ENCODE peak calls at places on chromosomes 4 and X, in six cellular contexts. S is H1, V is H9, H is mesendoderm, Y is IMR-90, W is neuronal stem cell. C is an unnamed sample.

GRCh38 chrX:3697701-3698279 is 15.7 kb downstream of the PRKX start:
- DNase-seq in Y (peak), H (peak), V (no peak), S (no peak), W (peak), C (peak)

GRCh38 chrX:19643203-19643602 is 127.9 kb upstream of the MAP3K15 start:
- DNase-seq in Y (no peak), W (no peak), V (no peak), H (no peak), S (no peak), C (no peak)

GRCh38 chr4:80710748-80711451 is 319.6 kb upstream of the BMP3 start:
- DNase-seq in W (no peak), Y (no peak), H (peak), S (no peak), V (no peak), C (no peak)

GRCh38 chr4:1910643-1911042 is 39.5 kb downstream of the NSD2 start:
- DNase-seq in H (peak), V (peak), W (peak), Y (peak), S (peak), C (peak)

GRCh38 chrX:139739138-139739537 is 31.2 kb upstream of the MCF2 start:
- DNase-seq in W (no peak), H (no peak), V (no peak), Y (peak), S (no peak), C (peak)

GRCh38 chr4:67549123-67549522 is 3.8 kb upstream of the CENPC start:
- DNase-seq in H (no peak), V (no peak), W (no peak), S (no peak), Y (no peak), C (no peak)

GRCh38 chr4:127632420-127633403 is at the start of gene INTU:
- DNase-seq in Y (peak), W (peak), S (peak), V (peak), H (peak), C (peak)

GRCh38 chr4:25095756-25096552 is 64.3 kb downstream of the SEPSECS start:
- DNase-seq in W (no peak), V (no peak), H (no peak), S (no peak), Y (no peak), C (no peak)

GRCh38 chr4:38803833-38804653 is 548 bp downstream of the TLR1 start:
- DNase-seq in Y (no peak), V (no peak), H (no peak), S (no peak), W (no peak), C (no peak)

GRCh38 chr4:81421346-81422218 is 50.1 kb downstream of the RASGEF1B start:
- DNase-seq in S (no peak), H (peak), W (no peak), V (no peak), Y (peak), C (no peak)

GRCh38 chr4:83876047-83876446 is 340.1 kb downstream of the GPAT3 start:
- DNase-seq in V (no peak), Y (peak), H (peak), W (no peak), S (no peak), C (no peak)

GRCh38 chr4:164931551-164932324 is 45.7 kb downstream of the TRIM61 start:
- DNase-seq in Y (no peak), H (peak), S (no peak), W (no peak), V (no peak), C (no peak)

GRCh38 chr4:101604976-101605375 is 185.6 kb upstream of the BANK1 start:
- DNase-seq in W (no peak), H (no peak), Y (no peak), V (no peak), S (no peak), C (no peak)

GRCh38 chr4:148618856-148619255 is 176.6 kb upstream of the NR3C2 start:
- DNase-seq in V (no peak), Y (peak), S (no peak), H (no peak), W (no peak), C (no peak)

GRCh38 chrX:149682031-149682430 is 29.8 kb upstream of the MAGEA11 start:
- DNase-seq in V (peak), H (peak), Y (no peak), S (no peak), W (no peak), C (no peak)

GRCh38 chrX:13357925-13358324 is 38.1 kb upstream of the ATXN3L start:
- DNase-seq in S (no peak), W (peak), V (no peak), Y (peak), H (peak), C (peak)

GRCh38 chr4:14552119-14552518 is 450.2 kb upstream of the CPEB2 start:
- DNase-seq in V (no peak), W (no peak), Y (no peak), H (no peak), S (no peak), C (no peak)

DNA sequence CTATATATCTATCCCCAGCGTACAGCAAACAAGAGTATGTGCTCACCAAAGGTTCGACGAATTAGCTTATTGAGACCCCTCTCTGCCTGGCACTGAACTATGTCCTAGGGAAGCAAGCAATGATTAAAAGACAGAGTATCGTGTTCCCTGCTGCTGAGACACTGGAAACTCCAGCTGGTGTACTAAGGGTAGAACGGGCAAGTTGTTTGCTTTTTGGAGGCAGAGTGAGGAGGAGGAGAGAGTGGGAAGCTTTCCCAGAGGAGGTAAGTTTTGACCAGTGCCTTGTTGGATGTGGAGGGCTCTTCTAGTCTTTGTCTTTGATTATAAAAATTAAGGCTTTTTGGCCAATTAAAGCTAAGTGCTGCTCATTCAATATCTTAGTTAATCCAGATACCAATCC is 61.7 kb downstream of the PJA1 start:
- DNase-seq in Y (no peak), S (no peak), W (no peak), V (no peak), H (no peak), C (no peak)
- H2AK5ac ChIP-seq in Y (no peak), S (no peak), W (no peak), V (no peak), H (no peak), C (no peak)

GRCh38 chr4:145406970-145407369 is 74.7 kb upstream of the SMAD1 start:
- DNase-seq in S (no peak), Y (no peak), V (no peak), W (no peak), H (no peak), C (no peak)

GRCh38 chr4:145414224-145414623 is 67.4 kb upstream of the SMAD1 start:
- DNase-seq in Y (no peak), H (no peak), V (no peak), W (no peak), S (no peak), C (no peak)

GRCh38 chr4:145404754-145405153 is 76.9 kb upstream of the SMAD1 start:
- DNase-seq in Y (no peak), W (peak), H (no peak), S (no peak), V (no peak), C (no peak)

DNA sequence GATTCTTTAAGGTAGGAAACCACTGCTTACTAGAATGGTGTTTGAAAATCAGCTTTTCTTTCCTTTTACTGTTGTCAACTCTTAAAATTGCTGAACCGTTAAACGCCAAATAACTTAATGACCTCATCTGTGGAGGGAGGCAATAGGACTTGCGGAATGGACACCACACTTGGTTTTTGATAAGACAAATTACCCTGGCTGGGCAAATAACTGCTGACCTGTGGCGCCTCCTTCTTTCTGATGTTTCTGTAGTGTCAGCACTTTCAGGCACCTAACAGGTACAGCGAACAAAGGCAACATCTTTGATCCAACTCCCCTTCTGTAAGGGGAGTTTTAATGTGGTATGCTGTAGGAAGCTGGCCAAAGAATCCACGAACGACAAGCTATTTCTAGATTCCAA is 72.3 kb upstream of the SMAD1 start:
- DNase-seq in H (no peak), Y (no peak), S (no peak), W (no peak), V (no peak), C (no peak)
- H2AK5ac ChIP-seq in H (no peak), Y (no peak), S (no peak), W (no peak), V (no peak), C (no peak)

DNA sequence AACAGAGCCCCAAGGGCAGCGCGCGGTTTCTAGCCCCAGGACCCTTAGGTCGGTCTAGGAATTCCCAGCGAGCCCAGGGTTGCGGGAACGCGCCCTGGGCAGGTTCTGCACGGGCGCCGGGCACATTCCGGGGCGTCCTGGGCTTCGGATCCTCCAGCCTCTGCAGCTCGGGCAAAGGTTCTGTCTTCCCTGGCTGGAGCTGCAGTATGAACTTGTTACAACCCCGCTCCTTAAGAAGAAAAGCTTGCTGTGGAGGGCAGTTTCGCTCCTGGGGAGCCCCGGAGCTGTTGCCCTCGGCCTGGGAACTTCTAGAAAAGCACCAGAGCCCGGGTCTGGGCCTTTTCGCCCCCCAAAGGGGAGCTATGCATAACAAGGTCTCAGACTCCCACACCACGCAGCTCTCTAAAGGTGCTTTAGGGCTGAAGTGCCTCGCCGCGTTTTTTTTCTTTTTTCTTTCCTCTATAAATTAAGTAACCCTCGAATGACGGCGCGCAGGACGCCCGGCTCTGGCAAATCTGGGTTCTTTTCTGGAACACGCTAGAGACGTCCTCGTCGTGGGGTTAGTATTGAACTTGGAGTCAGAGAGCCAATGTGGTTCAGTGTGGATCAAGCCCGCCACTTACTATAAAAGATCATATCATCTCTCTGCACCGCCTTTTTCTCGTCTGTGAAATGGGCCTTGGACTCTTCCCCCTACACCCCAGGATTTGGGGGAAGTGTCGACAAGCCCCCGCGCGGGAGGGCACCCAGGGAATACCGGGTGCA is 5.7 kb downstream of the MSX1 start:
- DNase-seq in Y (no peak), S (peak), V (no peak), H (peak), W (no peak), C (no peak)
- H2AK5ac ChIP-seq in Y (no peak), S (no peak), V (no peak), H (no peak), W (no peak), C (no peak)

GRCh38 chr4:26459756-26460530 is 30.3 kb downstream of the CCKAR start:
- DNase-seq in Y (peak), S (no peak), W (no peak), V (no peak), H (no peak), C (no peak)

GRCh38 chr4:26463386-26463785 is 26.9 kb downstream of the CCKAR start:
- DNase-seq in H (no peak), S (no peak), Y (no peak), V (no peak), W (no peak), C (no peak)

GRCh38 chr4:26464420-26465095 is 25.7 kb downstream of the CCKAR start:
- DNase-seq in Y (no peak), H (no peak), S (no peak), V (no peak), W (no peak), C (no peak)

GRCh38 chr4:26459054-26459755 is 31.1 kb downstream of the CCKAR start:
- DNase-seq in V (no peak), Y (peak), H (peak), W (peak), S (no peak), C (peak)

GRCh38 chr4:26462874-26463273 is 27.4 kb downstream of the CCKAR start:
- DNase-seq in W (no peak), Y (peak), V (no peak), S (no peak), H (no peak), C (no peak)
- H2AK5ac ChIP-seq in W (no peak), Y (no peak), V (no peak), S (no peak), H (no peak), C (no peak)

C was measured in mesenchymal stem cell.